ENCODE peak calls at places on chromosomes 7 and 10, in six cellular contexts. R is HCT116, H is upper lobe of right lung, X is body of pancreas, A is SK-N-SH, P is mammary epithelial cell. E is an unnamed sample.

GRCh38 chr10:67259319-67259929 is 333.6 kb downstream of the LRRTM3 start:
- DNase-seq in R (no peak), H (no peak), X (no peak), A (no peak), P (no peak), E (no peak)

GRCh38 chr10:32329061-32329460 is 17.9 kb downstream of the EPC1 start:
- DNase-seq in R (no peak), H (no peak), X (no peak), A (no peak), P (no peak), E (no peak)

GRCh38 chr10:102646610-102647432 is 2.5 kb downstream of the TRIM8 start:
- DNase-seq in R (peak; percentile 32), H (peak; percentile 85), X (no peak), A (peak; percentile 73), P (no peak), E (peak; percentile 89)

GRCh38 chr10:113680172-113681111 is 730 bp downstream of the CASP7 start:
- DNase-seq in R (no peak), H (peak; percentile 71), X (peak; percentile 54), A (no peak), P (peak; percentile 64), E (peak; percentile 84)

GRCh38 chr7:157923903-157924630 is 587.3 kb downstream of the DNAJB6 start:
- DNase-seq in R (no peak), H (no peak), X (no peak), A (no peak), P (no peak), E (no peak)

GRCh38 chr10:113132651-113133088 is 182.6 kb downstream of the TCF7L2 start:
- DNase-seq in R (no peak), H (no peak), X (no peak), A (no peak), P (no peak), E (no peak)

GRCh38 chr10:73340121-73340520 is 18.5 kb downstream of the CFAP70 start:
- DNase-seq in R (no peak), H (no peak), X (no peak), A (no peak), P (no peak), E (no peak)

GRCh38 chr10:123606006-123606405 is 60.1 kb upstream of the GPR26 start:
- DNase-seq in R (no peak), H (no peak), X (no peak), A (no peak), P (no peak), E (no peak)

GRCh38 chr10:119643306-119644214 is 7.6 kb upstream of the BAG3 start:
- DNase-seq in R (no peak), H (no peak), X (no peak), A (no peak), P (no peak), E (peak; percentile 12)

GRCh38 chr7:80632819-80633218 is 5.6 kb upstream of the CD36 start:
- DNase-seq in R (no peak), H (no peak), X (no peak), A (no peak), P (no peak), E (no peak)

GRCh38 chr10:132845780-132846595 is 60.0 kb upstream of the NKX6-2 start:
- DNase-seq in R (no peak), H (no peak), X (no peak), A (peak; percentile 37), P (no peak), E (peak; percentile 64)

GRCh38 chr7:148144827-148145226 is 445.7 kb upstream of the C7orf33 start:
- DNase-seq in R (no peak), H (no peak), X (no peak), A (no peak), P (no peak), E (no peak)

GRCh38 chr10:30502266-30503058 is 68.5 kb downstream of the MAP3K8 start:
- DNase-seq in R (no peak), H (no peak), X (no peak), A (no peak), P (no peak), E (peak; percentile 87)

GRCh38 chr7:148419856-148420508 is 170.6 kb upstream of the C7orf33 start:
- DNase-seq in R (no peak), H (no peak), X (no peak), A (no peak), P (no peak), E (no peak)

GRCh38 chr10:49739426-49739825 is 22.7 kb downstream of the OGDHL start:
- DNase-seq in R (no peak), H (peak; percentile 54), X (no peak), A (no peak), P (no peak), E (peak; percentile 67)

GRCh38 chr7:26944486-26944885 is 80.1 kb upstream of the SKAP2 start:
- DNase-seq in R (no peak), H (no peak), X (no peak), A (no peak), P (no peak), E (no peak)

GRCh38 chr7:5276611-5277010 is 6.1 kb upstream of the SLC29A4 start:
- DNase-seq in R (no peak), H (no peak), X (no peak), A (peak; percentile 86), P (no peak), E (no peak)

GRCh38 chr7:113810108-113810748 is 108.6 kb downstream of the PPP1R3A start:
- DNase-seq in R (no peak), H (no peak), X (no peak), A (no peak), P (no peak), E (no peak)

GRCh38 chr7:142645777-142646176 is 103.5 kb upstream of the PRSS1 start:
- DNase-seq in R (no peak), H (no peak), X (no peak), A (peak; percentile 57), P (no peak), E (no peak)

GRCh38 chr10:131698986-131699385 is 201.8 kb upstream of the PPP2R2D start:
- DNase-seq in R (no peak), H (peak; percentile 23), X (no peak), A (no peak), P (no peak), E (peak; percentile 41)

GRCh38 chr10:71247804-71248203 is 35.4 kb downstream of the UNC5B start:
- DNase-seq in R (no peak), H (no peak), X (no peak), A (no peak), P (no peak), E (no peak)

GRCh38 chr10:67004690-67005089 is 78.9 kb downstream of the LRRTM3 start:
- DNase-seq in R (no peak), H (no peak), X (no peak), A (no peak), P (no peak), E (no peak)

GRCh38 chr10:82463165-82463564 is 588.2 kb downstream of the NRG3 start:
- DNase-seq in R (no peak), H (no peak), X (no peak), A (no peak), P (no peak), E (no peak)

GRCh38 chr7:102728-103127 is 89.6 kb upstream of the FAM20C start:
- DNase-seq in R (no peak), H (no peak), X (no peak), A (no peak), P (no peak), E (no peak)

GRCh38 chr10:106705576-106706526 is 458.7 kb downstream of the SORCS1 start:
- DNase-seq in R (peak; percentile 10), H (no peak), X (peak; percentile 59), A (peak; percentile 61), P (peak; percentile 31), E (no peak)

GRCh38 chr10:21926358-21926890 is 77.1 kb downstream of the DNAJC1 start:
- DNase-seq in R (no peak), H (no peak), X (no peak), A (no peak), P (peak; percentile 62), E (no peak)

GRCh38 chr10:52959810-52960209 is 187.2 kb upstream of the MBL2 start:
- DNase-seq in R (no peak), H (no peak), X (no peak), A (no peak), P (no peak), E (no peak)

DNA sequence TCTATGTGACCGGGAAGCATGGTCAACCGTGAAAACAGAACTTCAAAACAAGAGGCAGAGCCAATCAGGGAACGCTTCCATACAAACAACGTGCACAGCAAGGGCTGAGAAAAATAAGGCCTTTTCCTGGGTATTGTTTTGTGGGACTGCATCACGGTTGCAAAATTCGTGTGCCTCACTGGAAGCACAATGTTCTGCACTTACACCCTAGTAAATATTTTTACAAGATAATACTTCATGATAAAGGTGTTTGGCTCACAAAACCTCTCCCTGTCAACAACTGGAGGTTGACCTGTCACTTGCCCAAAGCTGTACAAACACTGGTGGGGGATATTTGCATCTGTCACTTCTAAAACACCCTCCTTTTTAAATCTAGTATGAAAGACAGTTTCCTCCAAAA is 37.0 kb downstream of the KLF6 start:
- DNase-seq in R (no peak), H (no peak), X (peak; percentile 40), A (no peak), P (no peak), E (no peak)
- H3K27ac ChIP-seq in R (no peak overlapping the region), H (peak overlapping the region; percentile 58), X (peak overlapping the region; percentile 76), A (no peak overlapping the region), P (no peak overlapping the region), E (no peak overlapping the region)

GRCh38 chr7:120985839-120986238 is 2.7 kb upstream of the CPED1 start:
- DNase-seq in R (no peak), H (no peak), X (no peak), A (no peak), P (no peak), E (no peak)
- TF ChIP-seq CTCF in R (no peak), H (no peak), X (no peak), A (no peak), P (no peak), E (no peak)

DNA sequence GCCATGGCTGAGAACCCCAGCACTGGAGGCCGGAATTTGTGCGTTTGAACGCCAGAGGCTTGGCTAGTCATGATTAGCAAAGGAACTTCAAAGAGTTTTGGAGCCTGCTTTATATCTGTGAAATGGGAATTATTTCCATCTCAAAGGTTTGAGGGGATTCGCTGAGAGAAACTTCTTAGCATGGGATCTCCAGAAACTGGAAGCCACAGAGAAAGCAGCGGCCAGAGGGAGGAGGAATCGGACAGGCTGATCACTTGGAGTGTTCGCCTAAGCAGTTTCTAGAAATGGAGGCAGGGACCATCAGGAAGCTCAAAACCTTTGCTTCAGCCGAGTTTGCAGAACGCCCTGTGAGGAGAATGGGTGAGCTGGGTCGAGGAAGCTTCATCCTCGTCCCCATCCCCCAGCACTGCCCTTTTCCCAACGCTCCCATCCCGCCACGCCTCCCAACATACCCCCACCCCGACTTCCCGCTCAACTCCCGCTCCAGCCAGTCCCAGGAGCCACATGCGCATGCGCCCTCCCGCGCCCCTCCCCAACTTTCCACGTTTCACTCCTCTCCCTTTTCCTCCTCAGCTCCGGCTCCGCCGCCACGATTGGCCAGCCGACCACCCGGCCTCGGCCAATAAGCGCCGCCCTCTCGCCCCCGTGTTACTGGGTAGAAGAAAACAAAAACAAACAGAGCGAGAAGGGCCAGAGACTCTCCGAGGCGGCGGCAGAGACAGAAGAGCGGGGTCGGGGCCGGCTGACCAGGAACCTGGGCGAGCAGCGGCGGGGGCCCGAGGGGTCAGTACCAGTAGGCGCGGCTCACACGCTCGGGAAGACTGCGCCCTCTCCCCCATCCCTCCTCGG is at the start of gene PDCD4:
- DNase-seq in R (peak; percentile 95), H (peak; percentile 99), X (peak; percentile 100), A (peak; percentile 93), P (peak; percentile 96), E (peak; percentile 98)
- H3K4me1 ChIP-seq in R (peaks cover 14% of the 10 kb centered on the region), H (peaks cover 29% of the 10 kb centered on the region), X (peaks cover 59% of the 10 kb centered on the region), A (peaks cover 30% of the 10 kb centered on the region), P (peaks cover 4% of the 10 kb centered on the region), E (peaks cover 88% of the 10 kb centered on the region)

DNA sequence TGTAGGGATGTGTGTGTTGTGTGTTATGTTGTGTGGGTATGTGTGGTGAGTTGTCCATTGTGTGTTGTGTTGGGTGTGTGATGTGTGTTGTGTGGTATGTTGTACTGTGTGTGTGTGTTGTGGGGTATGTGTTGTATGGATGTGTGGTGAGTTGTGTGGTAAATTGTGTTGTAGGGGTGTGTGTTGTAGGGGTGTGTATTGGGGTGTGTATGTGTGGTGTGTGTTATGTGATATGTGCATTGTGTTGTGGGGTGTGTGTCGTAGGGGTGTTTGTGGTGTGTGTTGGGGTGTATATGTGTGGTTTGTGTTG is 97.8 kb upstream of the PODXL start:
- DNase-seq in R (no peak), H (no peak), X (no peak), A (no peak), P (no peak), E (no peak)
- H3K27ac ChIP-seq in R (no peak overlapping the region), H (no peak overlapping the region), X (no peak overlapping the region), A (peak overlapping the region; percentile 52), P (no peak overlapping the region), E (no peak overlapping the region)